ENCODE peak calls at places on chromosomes 1 and 21, in six cellular contexts. One of them, this sample, is unnamed.

GRCh38 chr1:34736711-34737110 is 18.1 kb upstream of the GJB5 start:
- DNase-seq in H1: no peak
- DNase-seq in A549: no peak
- DNase-seq in HepG2: no peak
- DNase-seq in SK-N-SH: no peak
- DNase-seq in GM12878: no peak
- DNase-seq in this sample: no peak

GRCh38 chr1:95095833-95096217 is 21.3 kb upstream of the TLCD4 start:
- DNase-seq in H1: no peak
- DNase-seq in A549: peak
- DNase-seq in HepG2: no peak
- DNase-seq in SK-N-SH: no peak
- DNase-seq in GM12878: peak
- DNase-seq in this sample: no peak

GRCh38 chr1:29505537-29506220 is 269.4 kb downstream of the PTPRU start:
- DNase-seq in H1: peak
- DNase-seq in A549: no peak
- DNase-seq in HepG2: no peak
- DNase-seq in SK-N-SH: no peak
- DNase-seq in GM12878: no peak
- DNase-seq in this sample: no peak

GRCh38 chr1:221162352-221162751 is 283.1 kb downstream of the HLX start:
- DNase-seq in H1: no peak
- DNase-seq in A549: no peak
- DNase-seq in HepG2: no peak
- DNase-seq in SK-N-SH: no peak
- DNase-seq in GM12878: no peak
- DNase-seq in this sample: no peak

GRCh38 chr1:1889847-1890505 is 911 bp downstream of the GNB1 start:
- DNase-seq in H1: no peak
- DNase-seq in A549: no peak
- DNase-seq in HepG2: no peak
- DNase-seq in SK-N-SH: peak
- DNase-seq in GM12878: no peak
- DNase-seq in this sample: peak

GRCh38 chr1:60937720-60938119 is 144.6 kb upstream of the NFIA start:
- DNase-seq in H1: no peak
- DNase-seq in A549: no peak
- DNase-seq in HepG2: no peak
- DNase-seq in SK-N-SH: no peak
- DNase-seq in GM12878: no peak
- DNase-seq in this sample: no peak

GRCh38 chr1:8956461-8957349 is 11.0 kb downstream of the CA6 start:
- DNase-seq in H1: no peak
- DNase-seq in A549: no peak
- DNase-seq in HepG2: no peak
- DNase-seq in SK-N-SH: no peak
- DNase-seq in GM12878: no peak
- DNase-seq in this sample: no peak

GRCh38 chr1:101190441-101190840 is 46.4 kb upstream of the S1PR1 start:
- DNase-seq in H1: no peak
- DNase-seq in A549: no peak
- DNase-seq in HepG2: no peak
- DNase-seq in SK-N-SH: no peak
- DNase-seq in GM12878: no peak
- DNase-seq in this sample: no peak

GRCh38 chr1:95196017-95196416 is 38.0 kb upstream of the RWDD3 start:
- DNase-seq in H1: no peak
- DNase-seq in A549: no peak
- DNase-seq in HepG2: no peak
- DNase-seq in SK-N-SH: no peak
- DNase-seq in GM12878: no peak
- DNase-seq in this sample: no peak

GRCh38 chr1:51679435-51679834 is 62.5 kb downstream of the OSBPL9 start:
- DNase-seq in H1: no peak
- DNase-seq in A549: peak
- DNase-seq in HepG2: no peak
- DNase-seq in SK-N-SH: no peak
- DNase-seq in GM12878: peak
- DNase-seq in this sample: no peak

GRCh38 chr1:55974714-55975441 is 604.5 kb downstream of the PLPP3 start:
- DNase-seq in H1: no peak
- DNase-seq in A549: peak
- DNase-seq in HepG2: no peak
- DNase-seq in SK-N-SH: no peak
- DNase-seq in GM12878: no peak
- DNase-seq in this sample: no peak

GRCh38 chr21:29299906-29300546 is 1.3 kb downstream of the BACH1 start:
- DNase-seq in H1: no peak
- DNase-seq in A549: peak
- DNase-seq in HepG2: peak
- DNase-seq in SK-N-SH: peak
- DNase-seq in GM12878: peak
- DNase-seq in this sample: peak

GRCh38 chr1:186482661-186483255 is 21.8 kb upstream of the PDC start:
- DNase-seq in H1: peak
- DNase-seq in A549: peak
- DNase-seq in HepG2: peak
- DNase-seq in SK-N-SH: peak
- DNase-seq in GM12878: peak
- DNase-seq in this sample: peak

GRCh38 chr21:43884012-43884860 is 19.2 kb downstream of the AGPAT3 start:
- DNase-seq in H1: no peak
- DNase-seq in A549: peak
- DNase-seq in HepG2: peak
- DNase-seq in SK-N-SH: peak
- DNase-seq in GM12878: no peak
- DNase-seq in this sample: peak

GRCh38 chr1:155218854-155219591 is 10.5 kb downstream of the MTX1 start:
- DNase-seq in H1: peak
- DNase-seq in A549: peak
- DNase-seq in HepG2: no peak
- DNase-seq in SK-N-SH: peak
- DNase-seq in GM12878: no peak
- DNase-seq in this sample: peak

GRCh38 chr1:62613325-62613727 is 16.0 kb downstream of the ANGPTL3 start:
- DNase-seq in H1: no peak
- DNase-seq in A549: no peak
- DNase-seq in HepG2: no peak
- DNase-seq in SK-N-SH: no peak
- DNase-seq in GM12878: peak
- DNase-seq in this sample: no peak

GRCh38 chr1:224615861-224616760 is at the start of gene CNIH3:
- DNase-seq in H1: peak
- DNase-seq in A549: peak
- DNase-seq in HepG2: no peak
- DNase-seq in SK-N-SH: peak
- DNase-seq in GM12878: no peak
- DNase-seq in this sample: no peak

GRCh38 chr1:21620461-21620860 is 48.7 kb downstream of the RAP1GAP start:
- DNase-seq in H1: no peak
- DNase-seq in A549: no peak
- DNase-seq in HepG2: no peak
- DNase-seq in SK-N-SH: peak
- DNase-seq in GM12878: no peak
- DNase-seq in this sample: no peak

GRCh38 chr1:70627910-70628309 is 216.8 kb downstream of the CTH start:
- DNase-seq in H1: no peak
- DNase-seq in A549: peak
- DNase-seq in HepG2: no peak
- DNase-seq in SK-N-SH: no peak
- DNase-seq in GM12878: no peak
- DNase-seq in this sample: no peak

GRCh38 chr1:16145030-16145987 is 10.6 kb downstream of the EPHA2 start:
- DNase-seq in H1: peak
- DNase-seq in A549: peak
- DNase-seq in HepG2: peak
- DNase-seq in SK-N-SH: no peak
- DNase-seq in GM12878: no peak
- DNase-seq in this sample: peak

GRCh38 chr1:6348511-6349191 is 44.9 kb downstream of the ACOT7 start:
- DNase-seq in H1: no peak
- DNase-seq in A549: peak
- DNase-seq in HepG2: no peak
- DNase-seq in SK-N-SH: no peak
- DNase-seq in GM12878: no peak
- DNase-seq in this sample: no peak

GRCh38 chr21:42532466-42533181 is 19.0 kb downstream of the SLC37A1 start:
- DNase-seq in H1: no peak
- DNase-seq in A549: no peak
- DNase-seq in HepG2: no peak
- DNase-seq in SK-N-SH: no peak
- DNase-seq in GM12878: no peak
- DNase-seq in this sample: no peak

GRCh38 chr1:41890841-41891311 is 27.8 kb downstream of the HIVEP3 start:
- DNase-seq in H1: no peak
- DNase-seq in A549: no peak
- DNase-seq in HepG2: no peak
- DNase-seq in SK-N-SH: peak
- DNase-seq in GM12878: no peak
- DNase-seq in this sample: no peak

GRCh38 chr1:169196566-169196965 is 90.1 kb downstream of the ATP1B1 start:
- DNase-seq in H1: no peak
- DNase-seq in A549: no peak
- DNase-seq in HepG2: no peak
- DNase-seq in SK-N-SH: no peak
- DNase-seq in GM12878: no peak
- DNase-seq in this sample: no peak

DNA sequence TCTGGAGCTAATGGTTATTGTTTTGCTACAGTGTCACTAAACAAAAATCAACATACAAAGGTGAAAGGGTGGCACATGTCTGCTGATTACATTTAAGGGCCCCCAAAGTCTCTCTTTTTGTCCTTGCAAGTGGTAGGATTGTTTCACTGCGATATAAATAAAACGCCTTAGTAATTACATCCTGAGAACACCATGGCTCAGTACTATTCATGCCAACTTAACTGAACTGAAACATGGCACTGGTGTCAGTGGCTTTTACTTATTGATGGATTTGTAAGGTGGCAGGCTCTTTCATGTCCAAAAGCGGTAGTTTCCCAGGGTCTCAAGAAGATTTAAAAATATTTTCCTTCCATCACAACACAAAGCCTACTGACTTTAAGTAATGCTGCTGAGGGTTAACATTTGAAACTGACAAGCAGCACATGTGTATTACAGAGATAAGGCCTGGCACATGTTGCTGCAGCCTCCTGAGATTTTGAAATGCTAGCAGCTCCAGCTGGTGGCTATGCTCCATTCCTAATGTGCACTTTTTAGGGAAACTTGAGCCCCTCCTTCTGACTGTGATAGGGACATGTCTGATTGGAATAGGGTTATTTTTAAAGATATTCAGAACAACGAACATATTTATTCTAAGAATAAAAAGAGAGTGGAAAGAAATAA is 86.8 kb downstream of the ATP1B1 start:
- DNase-seq in H1: no peak
- DNase-seq in A549: peak
- DNase-seq in HepG2: no peak
- DNase-seq in SK-N-SH: peak
- DNase-seq in GM12878: no peak
- DNase-seq in this sample: peak
- TF ChIP-seq CHD2 in H1: no peak
- TF ChIP-seq CHD2 in A549: no peak
- TF ChIP-seq CHD2 in HepG2: no peak
- TF ChIP-seq CHD2 in SK-N-SH: peak
- TF ChIP-seq CHD2 in GM12878: no peak
- TF ChIP-seq CHD2 in this sample: no peak

GRCh38 chr21:23743821-23744220 is 1863.5 kb downstream of the MRPL39 start:
- DNase-seq in H1: no peak
- DNase-seq in A549: no peak
- DNase-seq in HepG2: no peak
- DNase-seq in SK-N-SH: no peak
- DNase-seq in GM12878: no peak
- DNase-seq in this sample: no peak

GRCh38 chr21:23740463-23740862 is 1866.8 kb downstream of the MRPL39 start:
- DNase-seq in H1: no peak
- DNase-seq in A549: no peak
- DNase-seq in HepG2: no peak
- DNase-seq in SK-N-SH: peak
- DNase-seq in GM12878: no peak
- DNase-seq in this sample: no peak
- TF ChIP-seq CHD2 in H1: no peak
- TF ChIP-seq CHD2 in A549: no peak
- TF ChIP-seq CHD2 in HepG2: no peak
- TF ChIP-seq CHD2 in SK-N-SH: no peak
- TF ChIP-seq CHD2 in GM12878: no peak
- TF ChIP-seq CHD2 in this sample: no peak

GRCh38 chr1:86758570-86758969 is 54.2 kb downstream of the SH3GLB1 start:
- DNase-seq in H1: no peak
- DNase-seq in A549: peak
- DNase-seq in HepG2: peak
- DNase-seq in SK-N-SH: no peak
- DNase-seq in GM12878: no peak
- DNase-seq in this sample: no peak
- TF ChIP-seq CHD2 in H1: no peak
- TF ChIP-seq CHD2 in A549: no peak
- TF ChIP-seq CHD2 in HepG2: no peak
- TF ChIP-seq CHD2 in SK-N-SH: no peak
- TF ChIP-seq CHD2 in GM12878: no peak
- TF ChIP-seq CHD2 in this sample: no peak

GRCh38 chr1:43705982-43706597 is 1.2 kb upstream of the ST3GAL3 start:
- DNase-seq in H1: no peak
- DNase-seq in A549: peak
- DNase-seq in HepG2: no peak
- DNase-seq in SK-N-SH: peak
- DNase-seq in GM12878: no peak
- DNase-seq in this sample: no peak
- TF ChIP-seq CHD2 in H1: no peak
- TF ChIP-seq CHD2 in A549: no peak
- TF ChIP-seq CHD2 in HepG2: no peak
- TF ChIP-seq CHD2 in SK-N-SH: no peak
- TF ChIP-seq CHD2 in GM12878: no peak
- TF ChIP-seq CHD2 in this sample: no peak

DNA sequence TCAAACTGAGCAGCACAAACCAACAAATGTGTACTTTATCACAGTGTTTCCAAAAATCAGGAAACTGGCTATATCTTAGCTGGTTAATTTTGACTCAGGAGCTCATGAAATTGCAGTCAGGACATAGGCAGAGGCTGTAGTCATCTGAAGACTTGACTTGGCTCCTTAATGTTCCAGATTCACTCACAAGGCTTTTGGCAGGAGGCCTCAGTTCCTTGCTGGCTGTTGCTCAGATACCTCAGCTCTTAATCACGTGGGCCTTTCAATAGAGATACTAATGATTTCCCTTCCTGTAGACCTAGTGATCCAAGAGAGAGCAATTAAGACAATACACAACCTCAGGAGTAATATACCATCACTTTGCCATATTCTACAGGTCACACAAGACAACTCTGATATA is 537.7 kb downstream of the BRINP3 start:
- DNase-seq in H1: no peak
- DNase-seq in A549: no peak
- DNase-seq in HepG2: no peak
- DNase-seq in SK-N-SH: no peak
- DNase-seq in GM12878: no peak
- DNase-seq in this sample: no peak
- TF ChIP-seq CHD2 in H1: no peak
- TF ChIP-seq CHD2 in A549: no peak
- TF ChIP-seq CHD2 in HepG2: no peak
- TF ChIP-seq CHD2 in SK-N-SH: no peak
- TF ChIP-seq CHD2 in GM12878: no peak
- TF ChIP-seq CHD2 in this sample: no peak